ENCODE peak calls at places on chromosomes 13 and 19, in ten cellular contexts. One of them, this sample, is unnamed.
A peak's percentile ranks its signal among the peaks of the same experiment; 100 is the strongest.

GRCh38 chr13:30045916-30046704 is 195.7 kb upstream of the UBL3 start:
- DNase-seq in SK-N-SH: no peak
- DNase-seq in body of pancreas: peak; percentile 17
- DNase-seq in heart left ventricle: no peak
- DNase-seq in BE2C: no peak
- DNase-seq in psoas muscle: no peak
- DNase-seq in uterus: no peak
- DNase-seq in colonic mucosa: no peak
- DNase-seq in upper lobe of right lung: no peak
- DNase-seq in mucosa of descending colon: no peak
- DNase-seq in this sample: peak; percentile 65

GRCh38 chr19:13024126-13024957 is 29.1 kb downstream of the NFIX start:
- DNase-seq in colonic mucosa: no peak
- DNase-seq in SK-N-SH: no peak
- DNase-seq in BE2C: peak; percentile 46
- DNase-seq in body of pancreas: no peak
- DNase-seq in mucosa of descending colon: peak; percentile 57
- DNase-seq in upper lobe of right lung: no peak
- DNase-seq in heart left ventricle: no peak
- DNase-seq in uterus: no peak
- DNase-seq in psoas muscle: peak; percentile 72
- DNase-seq in this sample: no peak

GRCh38 chr19:43464089-43464775 is 1.2 kb downstream of the LYPD3 start:
- DNase-seq in SK-N-SH: peak; percentile 87
- DNase-seq in mucosa of descending colon: peak; percentile 85
- DNase-seq in uterus: peak; percentile 81
- DNase-seq in body of pancreas: peak; percentile 77
- DNase-seq in colonic mucosa: peak; percentile 84
- DNase-seq in BE2C: peak; percentile 70
- DNase-seq in heart left ventricle: peak; percentile 84
- DNase-seq in psoas muscle: peak; percentile 81
- DNase-seq in upper lobe of right lung: peak; percentile 87
- DNase-seq in this sample: no peak

GRCh38 chr19:45638930-45639729 is at the start of gene EML2:
- DNase-seq in uterus: no peak
- DNase-seq in heart left ventricle: peak; percentile 81
- DNase-seq in BE2C: peak; percentile 40
- DNase-seq in body of pancreas: peak; percentile 58
- DNase-seq in psoas muscle: peak; percentile 60
- DNase-seq in colonic mucosa: peak; percentile 78
- DNase-seq in mucosa of descending colon: peak; percentile 86
- DNase-seq in upper lobe of right lung: peak; percentile 82
- DNase-seq in SK-N-SH: peak; percentile 15
- DNase-seq in this sample: peak; percentile 28

GRCh38 chr13:95787356-95788099 is 110.6 kb downstream of the DNAJC3 start:
- DNase-seq in colonic mucosa: no peak
- DNase-seq in SK-N-SH: no peak
- DNase-seq in uterus: no peak
- DNase-seq in body of pancreas: peak; percentile 31
- DNase-seq in heart left ventricle: no peak
- DNase-seq in BE2C: no peak
- DNase-seq in mucosa of descending colon: no peak
- DNase-seq in upper lobe of right lung: no peak
- DNase-seq in psoas muscle: no peak
- DNase-seq in this sample: no peak

GRCh38 chr13:33276581-33276980 is 9.0 kb downstream of the STARD13 start:
- DNase-seq in body of pancreas: no peak
- DNase-seq in mucosa of descending colon: no peak
- DNase-seq in BE2C: no peak
- DNase-seq in psoas muscle: no peak
- DNase-seq in colonic mucosa: no peak
- DNase-seq in upper lobe of right lung: no peak
- DNase-seq in SK-N-SH: no peak
- DNase-seq in uterus: no peak
- DNase-seq in heart left ventricle: no peak
- DNase-seq in this sample: peak; percentile 51

GRCh38 chr19:19588546-19588945 is 29.9 kb downstream of the PBX4 start:
- DNase-seq in psoas muscle: no peak
- DNase-seq in upper lobe of right lung: no peak
- DNase-seq in colonic mucosa: no peak
- DNase-seq in mucosa of descending colon: no peak
- DNase-seq in BE2C: no peak
- DNase-seq in heart left ventricle: no peak
- DNase-seq in SK-N-SH: no peak
- DNase-seq in body of pancreas: no peak
- DNase-seq in uterus: no peak
- DNase-seq in this sample: peak; percentile 10

GRCh38 chr19:45404557-45405434 is at the start of gene PPP1R13L:
- DNase-seq in psoas muscle: peak; percentile 84
- DNase-seq in colonic mucosa: peak; percentile 92
- DNase-seq in SK-N-SH: peak; percentile 92
- DNase-seq in uterus: peak; percentile 76
- DNase-seq in upper lobe of right lung: peak; percentile 95
- DNase-seq in mucosa of descending colon: peak; percentile 94
- DNase-seq in BE2C: peak; percentile 53
- DNase-seq in body of pancreas: peak; percentile 96
- DNase-seq in heart left ventricle: peak; percentile 92
- DNase-seq in this sample: peak; percentile 87

GRCh38 chr13:114000151-114001040 is 26.5 kb upstream of the C13orf46 start:
- DNase-seq in body of pancreas: no peak
- DNase-seq in uterus: no peak
- DNase-seq in SK-N-SH: no peak
- DNase-seq in heart left ventricle: peak; percentile 33
- DNase-seq in upper lobe of right lung: no peak
- DNase-seq in colonic mucosa: no peak
- DNase-seq in mucosa of descending colon: peak; percentile 10
- DNase-seq in BE2C: no peak
- DNase-seq in psoas muscle: peak; percentile 54
- DNase-seq in this sample: no peak

GRCh38 chr13:66518068-66518467 is 712.1 kb downstream of the PCDH9 start:
- DNase-seq in colonic mucosa: no peak
- DNase-seq in uterus: no peak
- DNase-seq in body of pancreas: no peak
- DNase-seq in psoas muscle: no peak
- DNase-seq in BE2C: no peak
- DNase-seq in SK-N-SH: no peak
- DNase-seq in mucosa of descending colon: no peak
- DNase-seq in upper lobe of right lung: no peak
- DNase-seq in heart left ventricle: no peak
- DNase-seq in this sample: no peak

GRCh38 chr19:56309511-56310185 is 5.0 kb downstream of the ZSCAN5A start:
- DNase-seq in heart left ventricle: peak; percentile 74
- DNase-seq in SK-N-SH: peak; percentile 80
- DNase-seq in mucosa of descending colon: peak; percentile 72
- DNase-seq in colonic mucosa: peak; percentile 48
- DNase-seq in BE2C: peak; percentile 64
- DNase-seq in body of pancreas: peak; percentile 38
- DNase-seq in upper lobe of right lung: peak; percentile 78
- DNase-seq in psoas muscle: peak; percentile 65
- DNase-seq in uterus: no peak
- DNase-seq in this sample: peak; percentile 9

GRCh38 chr13:27857271-27857670 is 62.5 kb upstream of the PDX1 start:
- DNase-seq in SK-N-SH: no peak
- DNase-seq in heart left ventricle: no peak
- DNase-seq in body of pancreas: no peak
- DNase-seq in psoas muscle: no peak
- DNase-seq in mucosa of descending colon: no peak
- DNase-seq in colonic mucosa: no peak
- DNase-seq in upper lobe of right lung: no peak
- DNase-seq in BE2C: no peak
- DNase-seq in uterus: no peak
- DNase-seq in this sample: no peak

GRCh38 chr13:79862515-79862914 is 381.6 kb downstream of the NDFIP2 start:
- DNase-seq in heart left ventricle: no peak
- DNase-seq in uterus: no peak
- DNase-seq in upper lobe of right lung: no peak
- DNase-seq in mucosa of descending colon: no peak
- DNase-seq in psoas muscle: no peak
- DNase-seq in SK-N-SH: no peak
- DNase-seq in BE2C: no peak
- DNase-seq in colonic mucosa: no peak
- DNase-seq in body of pancreas: no peak
- DNase-seq in this sample: no peak

GRCh38 chr19:3404324-3405260 is 38.2 kb downstream of the NFIC start:
- DNase-seq in body of pancreas: peak; percentile 93
- DNase-seq in uterus: peak; percentile 93
- DNase-seq in heart left ventricle: peak; percentile 92
- DNase-seq in upper lobe of right lung: peak; percentile 91
- DNase-seq in SK-N-SH: peak; percentile 66
- DNase-seq in BE2C: no peak
- DNase-seq in mucosa of descending colon: peak; percentile 64
- DNase-seq in psoas muscle: peak; percentile 96
- DNase-seq in colonic mucosa: peak; percentile 58
- DNase-seq in this sample: peak; percentile 90

GRCh38 chr13:113129480-113129879 is 6.9 kb downstream of the F10 start:
- DNase-seq in body of pancreas: peak; percentile 1
- DNase-seq in upper lobe of right lung: no peak
- DNase-seq in psoas muscle: no peak
- DNase-seq in mucosa of descending colon: peak; percentile 17
- DNase-seq in SK-N-SH: no peak
- DNase-seq in heart left ventricle: no peak
- DNase-seq in colonic mucosa: no peak
- DNase-seq in uterus: no peak
- DNase-seq in BE2C: no peak
- DNase-seq in this sample: no peak

GRCh38 chr13:91313581-91313980 is 33.9 kb upstream of the MIR17HG start:
- DNase-seq in body of pancreas: no peak
- DNase-seq in colonic mucosa: no peak
- DNase-seq in psoas muscle: no peak
- DNase-seq in heart left ventricle: no peak
- DNase-seq in upper lobe of right lung: no peak
- DNase-seq in SK-N-SH: no peak
- DNase-seq in BE2C: no peak
- DNase-seq in mucosa of descending colon: no peak
- DNase-seq in uterus: no peak
- DNase-seq in this sample: no peak
- H3K4me3 ChIP-seq in body of pancreas: no peak overlapping the region
- H3K4me3 ChIP-seq in colonic mucosa: no peak overlapping the region
- H3K4me3 ChIP-seq in psoas muscle: no peak overlapping the region
- H3K4me3 ChIP-seq in heart left ventricle: no peak overlapping the region
- H3K4me3 ChIP-seq in upper lobe of right lung: no peak overlapping the region
- H3K4me3 ChIP-seq in SK-N-SH: no peak overlapping the region
- H3K4me3 ChIP-seq in BE2C: no peak overlapping the region
- H3K4me3 ChIP-seq in mucosa of descending colon: no peak overlapping the region
- H3K4me3 ChIP-seq in uterus: no peak overlapping the region
- H3K4me3 ChIP-seq in this sample: no peak overlapping the region

DNA sequence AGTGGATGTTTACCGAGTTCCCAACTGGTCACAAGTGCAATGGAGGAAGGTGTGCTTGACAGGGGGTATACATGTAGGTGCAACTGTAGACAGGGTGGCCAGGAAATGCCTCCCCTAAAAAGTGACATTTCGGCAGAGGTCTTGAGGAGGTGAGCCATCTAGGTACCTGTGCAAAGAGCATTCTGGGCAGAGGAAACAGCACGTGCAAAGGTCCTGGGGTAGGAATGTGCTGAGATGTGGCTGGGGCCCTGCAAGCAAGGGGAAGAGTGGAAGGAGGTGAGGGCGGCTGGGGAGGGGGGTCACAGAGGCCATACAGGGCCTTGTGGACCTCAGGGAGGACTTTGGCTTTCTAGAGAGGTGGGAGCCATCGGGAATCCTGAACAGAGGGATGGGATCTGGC is 8.1 kb downstream of the ADGRL1 start:
- DNase-seq in upper lobe of right lung: no peak
- DNase-seq in SK-N-SH: no peak
- DNase-seq in body of pancreas: no peak
- DNase-seq in psoas muscle: no peak
- DNase-seq in uterus: no peak
- DNase-seq in BE2C: no peak
- DNase-seq in colonic mucosa: no peak
- DNase-seq in heart left ventricle: no peak
- DNase-seq in mucosa of descending colon: no peak
- DNase-seq in this sample: no peak
- TF ChIP-seq CTCF in upper lobe of right lung: no peak
- TF ChIP-seq CTCF in SK-N-SH: no peak
- TF ChIP-seq CTCF in body of pancreas: no peak
- TF ChIP-seq CTCF in psoas muscle: no peak
- TF ChIP-seq CTCF in uterus: no peak
- TF ChIP-seq CTCF in BE2C: no peak
- TF ChIP-seq CTCF in colonic mucosa: no peak
- TF ChIP-seq CTCF in heart left ventricle: no peak
- TF ChIP-seq CTCF in mucosa of descending colon: no peak
- TF ChIP-seq CTCF in this sample: no peak

GRCh38 chr19:17109300-17109699 is 33.7 kb downstream of the MYO9B start:
- DNase-seq in heart left ventricle: no peak
- DNase-seq in colonic mucosa: no peak
- DNase-seq in upper lobe of right lung: no peak
- DNase-seq in uterus: no peak
- DNase-seq in BE2C: no peak
- DNase-seq in body of pancreas: no peak
- DNase-seq in SK-N-SH: no peak
- DNase-seq in psoas muscle: no peak
- DNase-seq in mucosa of descending colon: no peak
- DNase-seq in this sample: no peak
- H3K4me3 ChIP-seq in heart left ventricle: no peak overlapping the region
- H3K4me3 ChIP-seq in colonic mucosa: no peak overlapping the region
- H3K4me3 ChIP-seq in upper lobe of right lung: no peak overlapping the region
- H3K4me3 ChIP-seq in uterus: no peak overlapping the region
- H3K4me3 ChIP-seq in BE2C: no peak overlapping the region
- H3K4me3 ChIP-seq in body of pancreas: no peak overlapping the region
- H3K4me3 ChIP-seq in SK-N-SH: no peak overlapping the region
- H3K4me3 ChIP-seq in psoas muscle: no peak overlapping the region
- H3K4me3 ChIP-seq in mucosa of descending colon: no peak overlapping the region
- H3K4me3 ChIP-seq in this sample: no peak overlapping the region

GRCh38 chr13:106533101-106533939 is 2.1 kb downstream of the EFNB2 start:
- DNase-seq in mucosa of descending colon: peak; percentile 92
- DNase-seq in body of pancreas: peak; percentile 85
- DNase-seq in heart left ventricle: peak; percentile 88
- DNase-seq in psoas muscle: peak; percentile 91
- DNase-seq in colonic mucosa: peak; percentile 87
- DNase-seq in BE2C: peak; percentile 93
- DNase-seq in uterus: peak; percentile 76
- DNase-seq in SK-N-SH: peak; percentile 84
- DNase-seq in upper lobe of right lung: peak; percentile 93
- DNase-seq in this sample: peak; percentile 85

GRCh38 chr13:106532111-106532929 is 3.1 kb downstream of the EFNB2 start:
- DNase-seq in upper lobe of right lung: no peak
- DNase-seq in BE2C: peak; percentile 75
- DNase-seq in heart left ventricle: no peak
- DNase-seq in body of pancreas: no peak
- DNase-seq in mucosa of descending colon: peak; percentile 46
- DNase-seq in SK-N-SH: peak; percentile 22
- DNase-seq in uterus: no peak
- DNase-seq in colonic mucosa: peak; percentile 37
- DNase-seq in psoas muscle: peak; percentile 39
- DNase-seq in this sample: peak; percentile 59

GRCh38 chr13:106535552-106536243 is at the start of gene EFNB2:
- DNase-seq in colonic mucosa: peak; percentile 92
- DNase-seq in BE2C: peak; percentile 96
- DNase-seq in mucosa of descending colon: peak; percentile 95
- DNase-seq in SK-N-SH: peak; percentile 98
- DNase-seq in uterus: peak; percentile 78
- DNase-seq in body of pancreas: peak; percentile 89
- DNase-seq in psoas muscle: peak; percentile 94
- DNase-seq in upper lobe of right lung: peak; percentile 96
- DNase-seq in heart left ventricle: peak; percentile 96
- DNase-seq in this sample: peak; percentile 95

GRCh38 chr13:106534844-106535551 is 464 bp downstream of the EFNB2 start:
- DNase-seq in SK-N-SH: no peak
- DNase-seq in colonic mucosa: no peak
- DNase-seq in heart left ventricle: peak; percentile 64
- DNase-seq in psoas muscle: peak; percentile 72
- DNase-seq in upper lobe of right lung: peak; percentile 76
- DNase-seq in body of pancreas: peak; percentile 10
- DNase-seq in uterus: no peak
- DNase-seq in mucosa of descending colon: peak; percentile 65
- DNase-seq in BE2C: peak; percentile 35
- DNase-seq in this sample: peak; percentile 47

GRCh38 chr13:106533940-106534843 is 1.3 kb downstream of the EFNB2 start:
- DNase-seq in upper lobe of right lung: peak; percentile 85
- DNase-seq in body of pancreas: peak; percentile 17
- DNase-seq in BE2C: peak; percentile 65
- DNase-seq in psoas muscle: peak; percentile 61
- DNase-seq in mucosa of descending colon: peak; percentile 71
- DNase-seq in uterus: peak; percentile 38
- DNase-seq in heart left ventricle: peak; percentile 69
- DNase-seq in colonic mucosa: peak; percentile 62
- DNase-seq in SK-N-SH: peak; percentile 64
- DNase-seq in this sample: peak; percentile 77
- TF ChIP-seq CTCF in upper lobe of right lung: no peak
- TF ChIP-seq CTCF in body of pancreas: no peak
- TF ChIP-seq CTCF in BE2C: no peak
- TF ChIP-seq CTCF in psoas muscle: no peak
- TF ChIP-seq CTCF in mucosa of descending colon: no peak
- TF ChIP-seq CTCF in uterus: no peak
- TF ChIP-seq CTCF in heart left ventricle: no peak
- TF ChIP-seq CTCF in colonic mucosa: no peak
- TF ChIP-seq CTCF in SK-N-SH: peak; percentile 9
- TF ChIP-seq CTCF in this sample: peak; percentile 11